ENCODE peak calls at places on chromosomes 1 and 21, in nine cellular contexts. One of them, this sample, is unnamed.

GRCh38 chr1:32681999-32682398 is 20.6 kb downstream of the SYNC start:
- DNase-seq in heart left ventricle: no peak
- DNase-seq in type B pancreatic cell: no peak
- DNase-seq in thoracic aorta: no peak
- DNase-seq in fibroblast of lung: no peak
- DNase-seq in A549: no peak
- DNase-seq in fibroblast of villous mesenchyme: no peak
- DNase-seq in brain microvascular endothelial cell: no peak
- DNase-seq in neural crest cell: no peak
- DNase-seq in this sample: no peak

GRCh38 chr1:234408757-234409156 is 35.5 kb downstream of the COA6 start:
- DNase-seq in heart left ventricle: no peak
- DNase-seq in type B pancreatic cell: no peak
- DNase-seq in thoracic aorta: no peak
- DNase-seq in fibroblast of lung: no peak
- DNase-seq in A549: no peak
- DNase-seq in fibroblast of villous mesenchyme: no peak
- DNase-seq in brain microvascular endothelial cell: no peak
- DNase-seq in neural crest cell: no peak
- DNase-seq in this sample: no peak

GRCh38 chr1:229058111-229058551 is 212.8 kb upstream of the RAB4A start:
- DNase-seq in heart left ventricle: no peak
- DNase-seq in type B pancreatic cell: no peak
- DNase-seq in thoracic aorta: no peak
- DNase-seq in fibroblast of lung: no peak
- DNase-seq in A549: no peak
- DNase-seq in fibroblast of villous mesenchyme: no peak
- DNase-seq in brain microvascular endothelial cell: no peak
- DNase-seq in neural crest cell: no peak
- DNase-seq in this sample: no peak

GRCh38 chr1:243483952-243484351 is 228.1 kb downstream of the SDCCAG8 start:
- DNase-seq in heart left ventricle: no peak
- DNase-seq in type B pancreatic cell: no peak
- DNase-seq in thoracic aorta: no peak
- DNase-seq in fibroblast of lung: no peak
- DNase-seq in A549: no peak
- DNase-seq in fibroblast of villous mesenchyme: no peak
- DNase-seq in brain microvascular endothelial cell: no peak
- DNase-seq in neural crest cell: no peak
- DNase-seq in this sample: no peak

GRCh38 chr1:228992044-228992443 is 256.8 kb downstream of the RHOU start:
- DNase-seq in heart left ventricle: no peak
- DNase-seq in type B pancreatic cell: no peak
- DNase-seq in thoracic aorta: no peak
- DNase-seq in fibroblast of lung: no peak
- DNase-seq in A549: no peak
- DNase-seq in fibroblast of villous mesenchyme: no peak
- DNase-seq in brain microvascular endothelial cell: no peak
- DNase-seq in neural crest cell: no peak
- DNase-seq in this sample: no peak

GRCh38 chr1:27606708-27607238 is 2.8 kb upstream of the AHDC1 start:
- DNase-seq in heart left ventricle: no peak
- DNase-seq in type B pancreatic cell: no peak
- DNase-seq in thoracic aorta: no peak
- DNase-seq in fibroblast of lung: no peak
- DNase-seq in A549: no peak
- DNase-seq in fibroblast of villous mesenchyme: peak
- DNase-seq in brain microvascular endothelial cell: no peak
- DNase-seq in neural crest cell: no peak
- DNase-seq in this sample: no peak

GRCh38 chr1:221166559-221167318 is 287.5 kb downstream of the HLX start:
- DNase-seq in heart left ventricle: no peak
- DNase-seq in type B pancreatic cell: no peak
- DNase-seq in thoracic aorta: no peak
- DNase-seq in fibroblast of lung: no peak
- DNase-seq in A549: no peak
- DNase-seq in fibroblast of villous mesenchyme: no peak
- DNase-seq in brain microvascular endothelial cell: no peak
- DNase-seq in neural crest cell: no peak
- DNase-seq in this sample: no peak

GRCh38 chr1:99704356-99704816 is 58.5 kb downstream of the PALMD start:
- DNase-seq in heart left ventricle: no peak
- DNase-seq in type B pancreatic cell: no peak
- DNase-seq in thoracic aorta: no peak
- DNase-seq in fibroblast of lung: no peak
- DNase-seq in A549: no peak
- DNase-seq in fibroblast of villous mesenchyme: no peak
- DNase-seq in brain microvascular endothelial cell: no peak
- DNase-seq in neural crest cell: no peak
- DNase-seq in this sample: no peak

GRCh38 chr1:56566994-56567393 is 12.4 kb downstream of the PLPP3 start:
- DNase-seq in heart left ventricle: no peak
- DNase-seq in type B pancreatic cell: no peak
- DNase-seq in thoracic aorta: no peak
- DNase-seq in fibroblast of lung: no peak
- DNase-seq in A549: no peak
- DNase-seq in fibroblast of villous mesenchyme: no peak
- DNase-seq in brain microvascular endothelial cell: no peak
- DNase-seq in neural crest cell: no peak
- DNase-seq in this sample: no peak

GRCh38 chr1:238324465-238324864 is 433.7 kb upstream of the ZP4 start:
- DNase-seq in heart left ventricle: no peak
- DNase-seq in type B pancreatic cell: no peak
- DNase-seq in thoracic aorta: no peak
- DNase-seq in fibroblast of lung: no peak
- DNase-seq in A549: no peak
- DNase-seq in fibroblast of villous mesenchyme: no peak
- DNase-seq in brain microvascular endothelial cell: no peak
- DNase-seq in neural crest cell: no peak
- DNase-seq in this sample: no peak

GRCh38 chr1:155003766-155004351 is 1.3 kb downstream of the ZBTB7B start:
- DNase-seq in heart left ventricle: peak
- DNase-seq in type B pancreatic cell: no peak
- DNase-seq in thoracic aorta: no peak
- DNase-seq in fibroblast of lung: peak
- DNase-seq in A549: peak
- DNase-seq in fibroblast of villous mesenchyme: peak
- DNase-seq in brain microvascular endothelial cell: no peak
- DNase-seq in neural crest cell: no peak
- DNase-seq in this sample: no peak

GRCh38 chr1:217139513-217139912 is 416.3 kb upstream of the ESRRG start:
- DNase-seq in heart left ventricle: no peak
- DNase-seq in type B pancreatic cell: no peak
- DNase-seq in thoracic aorta: no peak
- DNase-seq in fibroblast of lung: no peak
- DNase-seq in A549: no peak
- DNase-seq in fibroblast of villous mesenchyme: no peak
- DNase-seq in brain microvascular endothelial cell: no peak
- DNase-seq in neural crest cell: peak
- DNase-seq in this sample: no peak

GRCh38 chr1:40880813-40881549 is 18.8 kb upstream of the CITED4 start:
- DNase-seq in heart left ventricle: no peak
- DNase-seq in type B pancreatic cell: no peak
- DNase-seq in thoracic aorta: no peak
- DNase-seq in fibroblast of lung: no peak
- DNase-seq in A549: no peak
- DNase-seq in fibroblast of villous mesenchyme: no peak
- DNase-seq in brain microvascular endothelial cell: no peak
- DNase-seq in neural crest cell: no peak
- DNase-seq in this sample: no peak

GRCh38 chr1:15939181-15940109 is 36.5 kb downstream of the ZBTB17 start:
- DNase-seq in heart left ventricle: no peak
- DNase-seq in type B pancreatic cell: peak
- DNase-seq in thoracic aorta: no peak
- DNase-seq in fibroblast of lung: peak
- DNase-seq in A549: peak
- DNase-seq in fibroblast of villous mesenchyme: peak
- DNase-seq in brain microvascular endothelial cell: no peak
- DNase-seq in neural crest cell: no peak
- DNase-seq in this sample: no peak
- TF ChIP-seq CTCF in heart left ventricle: no peak
- TF ChIP-seq CTCF in type B pancreatic cell: no peak
- TF ChIP-seq CTCF in thoracic aorta: no peak
- TF ChIP-seq CTCF in fibroblast of lung: no peak
- TF ChIP-seq CTCF in A549: no peak
- TF ChIP-seq CTCF in fibroblast of villous mesenchyme: no peak
- TF ChIP-seq CTCF in brain microvascular endothelial cell: no peak
- TF ChIP-seq CTCF in neural crest cell: no peak
- TF ChIP-seq CTCF in this sample: no peak

GRCh38 chr21:31659286-31660133 is at the start of gene SOD1:
- DNase-seq in heart left ventricle: peak
- DNase-seq in type B pancreatic cell: peak
- DNase-seq in thoracic aorta: peak
- DNase-seq in fibroblast of lung: peak
- DNase-seq in A549: peak
- DNase-seq in fibroblast of villous mesenchyme: peak
- DNase-seq in brain microvascular endothelial cell: peak
- DNase-seq in neural crest cell: peak
- DNase-seq in this sample: peak
- TF ChIP-seq CTCF in heart left ventricle: peak
- TF ChIP-seq CTCF in type B pancreatic cell: peak
- TF ChIP-seq CTCF in thoracic aorta: no peak
- TF ChIP-seq CTCF in fibroblast of lung: no peak
- TF ChIP-seq CTCF in A549: no peak
- TF ChIP-seq CTCF in fibroblast of villous mesenchyme: peak
- TF ChIP-seq CTCF in brain microvascular endothelial cell: no peak
- TF ChIP-seq CTCF in neural crest cell: no peak
- TF ChIP-seq CTCF in this sample: no peak

GRCh38 chr1:87334351-87335174 is 5.9 kb downstream of the LMO4 start:
- DNase-seq in heart left ventricle: no peak
- DNase-seq in type B pancreatic cell: no peak
- DNase-seq in thoracic aorta: no peak
- DNase-seq in fibroblast of lung: peak
- DNase-seq in A549: no peak
- DNase-seq in fibroblast of villous mesenchyme: peak
- DNase-seq in brain microvascular endothelial cell: no peak
- DNase-seq in neural crest cell: peak
- DNase-seq in this sample: no peak
- TF ChIP-seq CTCF in heart left ventricle: no peak
- TF ChIP-seq CTCF in type B pancreatic cell: peak
- TF ChIP-seq CTCF in thoracic aorta: no peak
- TF ChIP-seq CTCF in fibroblast of lung: no peak
- TF ChIP-seq CTCF in A549: no peak
- TF ChIP-seq CTCF in fibroblast of villous mesenchyme: peak
- TF ChIP-seq CTCF in brain microvascular endothelial cell: peak
- TF ChIP-seq CTCF in neural crest cell: peak
- TF ChIP-seq CTCF in this sample: peak

GRCh38 chr1:160767417-160768294 is 28.3 kb upstream of the LY9 start:
- DNase-seq in heart left ventricle: no peak
- DNase-seq in type B pancreatic cell: no peak
- DNase-seq in thoracic aorta: no peak
- DNase-seq in fibroblast of lung: no peak
- DNase-seq in A549: no peak
- DNase-seq in fibroblast of villous mesenchyme: no peak
- DNase-seq in brain microvascular endothelial cell: no peak
- DNase-seq in neural crest cell: no peak
- DNase-seq in this sample: no peak

GRCh38 chr1:160763993-160764392 is 24.9 kb downstream of the SLAMF7 start:
- DNase-seq in heart left ventricle: no peak
- DNase-seq in type B pancreatic cell: no peak
- DNase-seq in thoracic aorta: no peak
- DNase-seq in fibroblast of lung: no peak
- DNase-seq in A549: no peak
- DNase-seq in fibroblast of villous mesenchyme: no peak
- DNase-seq in brain microvascular endothelial cell: no peak
- DNase-seq in neural crest cell: no peak
- DNase-seq in this sample: no peak

GRCh38 chr1:160773088-160773487 is 22.9 kb upstream of the LY9 start:
- DNase-seq in heart left ventricle: no peak
- DNase-seq in type B pancreatic cell: no peak
- DNase-seq in thoracic aorta: no peak
- DNase-seq in fibroblast of lung: no peak
- DNase-seq in A549: no peak
- DNase-seq in fibroblast of villous mesenchyme: no peak
- DNase-seq in brain microvascular endothelial cell: no peak
- DNase-seq in neural crest cell: no peak
- DNase-seq in this sample: no peak

DNA sequence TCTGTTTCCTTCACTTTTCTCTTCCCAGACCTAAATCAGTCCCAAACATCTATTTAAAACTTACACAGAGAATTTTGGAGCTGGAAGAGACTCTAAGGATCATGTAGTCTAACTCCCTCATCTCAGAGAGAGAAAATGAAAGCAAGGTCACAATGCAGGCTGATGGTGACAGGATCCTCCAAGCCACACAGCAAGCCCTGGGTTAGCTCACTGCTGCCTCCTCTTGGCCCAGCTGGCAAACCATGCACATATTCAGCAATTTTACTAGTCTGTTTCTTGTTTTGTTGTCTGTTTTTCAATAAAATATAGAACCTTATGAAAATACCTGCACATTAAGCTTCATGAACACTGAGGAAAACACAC is 27.7 kb upstream of the LY9 start:
- DNase-seq in heart left ventricle: peak
- DNase-seq in type B pancreatic cell: no peak
- DNase-seq in thoracic aorta: no peak
- DNase-seq in fibroblast of lung: no peak
- DNase-seq in A549: peak
- DNase-seq in fibroblast of villous mesenchyme: peak
- DNase-seq in brain microvascular endothelial cell: peak
- DNase-seq in neural crest cell: no peak
- DNase-seq in this sample: no peak
- TF ChIP-seq CTCF in heart left ventricle: peak
- TF ChIP-seq CTCF in type B pancreatic cell: peak
- TF ChIP-seq CTCF in thoracic aorta: no peak
- TF ChIP-seq CTCF in fibroblast of lung: peak
- TF ChIP-seq CTCF in A549: peak
- TF ChIP-seq CTCF in fibroblast of villous mesenchyme: peak
- TF ChIP-seq CTCF in brain microvascular endothelial cell: peak
- TF ChIP-seq CTCF in neural crest cell: peak
- TF ChIP-seq CTCF in this sample: no peak

GRCh38 chr1:13546791-13547190 is 33.0 kb upstream of the LRRC38 start:
- DNase-seq in heart left ventricle: no peak
- DNase-seq in type B pancreatic cell: no peak
- DNase-seq in thoracic aorta: no peak
- DNase-seq in fibroblast of lung: no peak
- DNase-seq in A549: no peak
- DNase-seq in fibroblast of villous mesenchyme: no peak
- DNase-seq in brain microvascular endothelial cell: no peak
- DNase-seq in neural crest cell: no peak
- DNase-seq in this sample: no peak

GRCh38 chr1:13540871-13541270 is 27.1 kb upstream of the LRRC38 start:
- DNase-seq in heart left ventricle: peak
- DNase-seq in type B pancreatic cell: no peak
- DNase-seq in thoracic aorta: no peak
- DNase-seq in fibroblast of lung: no peak
- DNase-seq in A549: no peak
- DNase-seq in fibroblast of villous mesenchyme: peak
- DNase-seq in brain microvascular endothelial cell: no peak
- DNase-seq in neural crest cell: no peak
- DNase-seq in this sample: no peak

GRCh38 chr1:13541435-13542215 is 27.8 kb upstream of the LRRC38 start:
- DNase-seq in heart left ventricle: no peak
- DNase-seq in type B pancreatic cell: no peak
- DNase-seq in thoracic aorta: no peak
- DNase-seq in fibroblast of lung: no peak
- DNase-seq in A549: no peak
- DNase-seq in fibroblast of villous mesenchyme: no peak
- DNase-seq in brain microvascular endothelial cell: no peak
- DNase-seq in neural crest cell: no peak
- DNase-seq in this sample: no peak

GRCh38 chr1:13543451-13543911 is 29.7 kb upstream of the LRRC38 start:
- DNase-seq in heart left ventricle: peak
- DNase-seq in type B pancreatic cell: no peak
- DNase-seq in thoracic aorta: no peak
- DNase-seq in fibroblast of lung: no peak
- DNase-seq in A549: no peak
- DNase-seq in fibroblast of villous mesenchyme: no peak
- DNase-seq in brain microvascular endothelial cell: no peak
- DNase-seq in neural crest cell: no peak
- DNase-seq in this sample: no peak

GRCh38 chr1:13543927-13544556 is 30.2 kb upstream of the LRRC38 start:
- DNase-seq in heart left ventricle: peak
- DNase-seq in type B pancreatic cell: no peak
- DNase-seq in thoracic aorta: no peak
- DNase-seq in fibroblast of lung: no peak
- DNase-seq in A549: peak
- DNase-seq in fibroblast of villous mesenchyme: peak
- DNase-seq in brain microvascular endothelial cell: no peak
- DNase-seq in neural crest cell: peak
- DNase-seq in this sample: no peak
- TF ChIP-seq CTCF in heart left ventricle: peak
- TF ChIP-seq CTCF in type B pancreatic cell: peak
- TF ChIP-seq CTCF in thoracic aorta: peak
- TF ChIP-seq CTCF in fibroblast of lung: no peak
- TF ChIP-seq CTCF in A549: no peak
- TF ChIP-seq CTCF in fibroblast of villous mesenchyme: peak
- TF ChIP-seq CTCF in brain microvascular endothelial cell: peak
- TF ChIP-seq CTCF in neural crest cell: peak
- TF ChIP-seq CTCF in this sample: peak

This sample was measured in AG09319.